ENCODE peak calls at places on chromosomes 1 and 21, in seven cellular contexts. A, S, Q, Y, U, X and I are unnamed samples.

GRCh38 chr1:42971848-42972291 is 13.2 kb upstream of the SLC2A1 start:
- DNase-seq in A (peak; percentile 83), S (no peak), Q (peak; percentile 91), Y (no peak), U (no peak), X (no peak), I (no peak)

GRCh38 chr1:96837817-96838216 is 116.2 kb downstream of the PTBP2 start:
- DNase-seq in A (no peak), S (no peak), Q (no peak), Y (no peak), U (no peak), X (no peak), I (no peak)

GRCh38 chr1:206723500-206724472 is 39.1 kb downstream of the MAPKAPK2 start:
- DNase-seq in A (peak; percentile 95), S (no peak), Q (peak; percentile 95), Y (peak; percentile 47), U (peak; percentile 60), X (no peak), I (peak; percentile 81)

GRCh38 chr1:207872655-207873054 is 38.3 kb downstream of the CD34 start:
- DNase-seq in A (no peak), S (no peak), Q (no peak), Y (no peak), U (no peak), X (no peak), I (no peak)

GRCh38 chr1:32142446-32143301 is 34.8 kb downstream of the KPNA6 start:
- DNase-seq in A (peak; percentile 80), S (no peak), Q (peak; percentile 84), Y (peak; percentile 51), U (peak; percentile 64), X (no peak), I (peak; percentile 57)

GRCh38 chr1:81801834-81802531 is 1.2 kb downstream of the ADGRL2 start:
- DNase-seq in A (peak; percentile 72), S (no peak), Q (peak; percentile 60), Y (peak; percentile 14), U (peak; percentile 44), X (no peak), I (peak; percentile 52)

GRCh38 chr1:150970818-150971582 is 3.6 kb downstream of the CERS2 start:
- DNase-seq in A (peak; percentile 76), S (no peak), Q (peak; percentile 84), Y (peak; percentile 87), U (peak; percentile 92), X (no peak), I (peak; percentile 91)

GRCh38 chr21:45324430-45325205 is 36.9 kb upstream of the POFUT2 start:
- DNase-seq in A (no peak), S (no peak), Q (no peak), Y (no peak), U (peak; percentile 33), X (no peak), I (peak; percentile 48)

GRCh38 chr1:230827801-230828200 is 40.5 kb downstream of the C1orf198 start:
- DNase-seq in A (no peak), S (no peak), Q (no peak), Y (no peak), U (no peak), X (no peak), I (no peak)

GRCh38 chr1:77282866-77283539 is 1.2 kb downstream of the AK5 start:
- DNase-seq in A (peak; percentile 23), S (no peak), Q (no peak), Y (no peak), U (no peak), X (peak; percentile 9), I (no peak)

GRCh38 chr21:36379236-36379635 is 6.0 kb upstream of the CHAF1B start:
- DNase-seq in A (no peak), S (no peak), Q (no peak), Y (no peak), U (no peak), X (no peak), I (no peak)

GRCh38 chr1:23951646-23952095 is 8.0 kb upstream of the PNRC2 start:
- DNase-seq in A (peak; percentile 85), S (no peak), Q (peak; percentile 81), Y (no peak), U (no peak), X (no peak), I (no peak)

GRCh38 chr21:44657635-44658183 is at the start of gene KRTAP12-3:
- DNase-seq in A (no peak), S (peak; percentile 45), Q (no peak), Y (no peak), U (no peak), X (peak; percentile 70), I (no peak)

GRCh38 chr1:95021085-95021484 is 51.7 kb downstream of the ALG14 start:
- DNase-seq in A (no peak), S (no peak), Q (no peak), Y (no peak), U (no peak), X (no peak), I (no peak)

GRCh38 chr1:197733324-197733723 is 42.0 kb downstream of the DENND1B start:
- DNase-seq in A (no peak), S (no peak), Q (no peak), Y (no peak), U (no peak), X (no peak), I (no peak)

GRCh38 chr1:99554727-99555126 is 91.2 kb upstream of the PALMD start:
- DNase-seq in A (no peak), S (no peak), Q (no peak), Y (no peak), U (no peak), X (no peak), I (no peak)

GRCh38 chr1:3779912-3780416 is 7.4 kb downstream of the SMIM1 start:
- DNase-seq in A (no peak), S (no peak), Q (no peak), Y (no peak), U (no peak), X (no peak), I (no peak)

GRCh38 chr1:243917863-243918565 is 68.0 kb upstream of the AKT3 start:
- DNase-seq in A (peak; percentile 41), S (no peak), Q (peak; percentile 37), Y (no peak), U (no peak), X (no peak), I (no peak)

GRCh38 chr1:182143825-182144661 is 82.5 kb upstream of the ZNF648 start:
- DNase-seq in A (peak; percentile 93), S (no peak), Q (peak; percentile 90), Y (peak; percentile 28), U (peak; percentile 81), X (no peak), I (peak; percentile 56)

GRCh38 chr1:29389533-29390041 is 153.3 kb downstream of the PTPRU start:
- DNase-seq in A (no peak), S (no peak), Q (no peak), Y (no peak), U (peak; percentile 24), X (no peak), I (no peak)

GRCh38 chr1:162279099-162279498 is 97.6 kb downstream of the SPATA46 start:
- DNase-seq in A (no peak), S (no peak), Q (no peak), Y (no peak), U (peak; percentile 77), X (no peak), I (no peak)

GRCh38 chr1:162284206-162284955 is 92.3 kb downstream of the SPATA46 start:
- DNase-seq in A (peak; percentile 51), S (no peak), Q (no peak), Y (peak; percentile 15), U (no peak), X (no peak), I (no peak)

GRCh38 chr1:162285149-162285561 is 91.5 kb downstream of the SPATA46 start:
- DNase-seq in A (peak; percentile 37), S (no peak), Q (no peak), Y (peak; percentile 94), U (peak; percentile 67), X (no peak), I (peak; percentile 68)

GRCh38 chr1:162283657-162284056 is 93.0 kb downstream of the SPATA46 start:
- DNase-seq in A (no peak), S (no peak), Q (no peak), Y (peak; percentile 72), U (peak; percentile 71), X (no peak), I (peak; percentile 78)
- H3K27ac ChIP-seq in A (no peak overlapping the region), S (no peak overlapping the region), Q (no peak overlapping the region), Y (peak overlapping the region; percentile 10), U (peak overlapping the region; percentile 55), X (no peak overlapping the region), I (peak overlapping the region; percentile 22)

GRCh38 chr21:32184485-32184884 is 94.4 kb downstream of the MIS18A start:
- DNase-seq in A (no peak), S (no peak), Q (no peak), Y (no peak), U (no peak), X (no peak), I (no peak)

GRCh38 chr21:32185103-32185502 is 93.7 kb downstream of the MIS18A start:
- DNase-seq in A (no peak), S (no peak), Q (no peak), Y (no peak), U (no peak), X (no peak), I (no peak)

GRCh38 chr21:32181415-32181814 is 97.4 kb downstream of the MIS18A start:
- DNase-seq in A (no peak), S (no peak), Q (no peak), Y (no peak), U (peak; percentile 55), X (no peak), I (no peak)

GRCh38 chr21:32184059-32184458 is 94.8 kb downstream of the MIS18A start:
- DNase-seq in A (no peak), S (no peak), Q (no peak), Y (no peak), U (no peak), X (no peak), I (no peak)

GRCh38 chr21:32182449-32182848 is 96.4 kb downstream of the MIS18A start:
- DNase-seq in A (no peak), S (no peak), Q (no peak), Y (no peak), U (no peak), X (no peak), I (no peak)
- H3K27me3 ChIP-seq in A (no peaks in the 10 kb centered on the region), S (no peaks in the 10 kb centered on the region), Q (no peaks in the 10 kb centered on the region), Y (no peaks in the 10 kb centered on the region), U (no peaks in the 10 kb centered on the region), X (no peaks in the 10 kb centered on the region), I (no peaks in the 10 kb centered on the region)

DNA sequence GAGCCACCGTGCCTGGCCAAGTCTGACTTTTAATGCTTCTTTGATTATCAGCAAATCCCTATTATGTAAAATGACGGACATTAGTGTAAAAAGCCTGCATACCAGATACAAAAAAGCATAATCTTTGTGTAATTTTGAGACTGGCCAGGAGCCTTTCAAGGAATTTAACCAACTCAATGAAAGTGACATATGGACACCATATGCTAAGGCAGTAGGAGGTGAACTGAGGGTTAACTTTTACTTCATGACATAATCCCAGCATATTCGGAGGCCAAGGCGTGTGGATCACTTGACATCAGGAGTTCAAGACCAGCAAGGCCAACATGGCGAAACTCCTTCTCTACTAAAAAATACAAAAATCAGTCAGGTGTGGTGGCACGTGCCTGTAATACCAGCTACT is 94.6 kb downstream of the EIF4G3 start:
- DNase-seq in A (no peak), S (no peak), Q (peak; percentile 30), Y (no peak), U (no peak), X (no peak), I (no peak)
- H3K27ac ChIP-seq in A (no peak overlapping the region), S (no peak overlapping the region), Q (no peak overlapping the region), Y (no peak overlapping the region), U (no peak overlapping the region), X (no peak overlapping the region), I (no peak overlapping the region)

DNA sequence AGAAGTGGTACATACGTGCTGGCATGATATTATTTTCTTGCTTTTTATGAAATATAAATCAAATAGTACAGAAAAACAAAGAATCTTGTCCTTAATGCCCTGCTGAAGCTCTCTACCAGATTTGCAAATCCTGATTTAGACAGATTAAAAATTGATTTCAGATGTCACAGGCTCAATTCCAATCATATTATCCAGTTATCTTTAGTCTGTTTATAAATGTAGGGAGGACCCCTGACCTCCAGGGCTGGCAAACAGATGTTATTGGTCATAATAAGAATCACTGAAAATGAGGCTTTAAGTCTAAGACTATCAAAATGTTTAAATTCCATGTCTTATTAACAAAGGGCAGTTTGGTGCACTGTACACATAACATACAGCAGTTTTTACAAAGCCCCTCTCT is 62.1 kb downstream of the TP53BP2 start:
- DNase-seq in A (no peak), S (no peak), Q (no peak), Y (no peak), U (no peak), X (no peak), I (no peak)
- H3K27me3 ChIP-seq in A (no peaks in the 10 kb centered on the region), S (no peaks in the 10 kb centered on the region), Q (no peaks in the 10 kb centered on the region), Y (no peaks in the 10 kb centered on the region), U (no peaks in the 10 kb centered on the region), X (no peaks in the 10 kb centered on the region), I (no peaks in the 10 kb centered on the region)